ENCODE peak calls at places on chromosomes 12 and 14, in five cellular contexts. One of them, this sample, is unnamed.

GRCh38 chr14:53663709-53664108 is 292.9 kb downstream of the BMP4 start:
- DNase-seq in sigmoid colon: peak; percentile 66
- DNase-seq in lung: no peak
- DNase-seq in IMR-90: peak; percentile 9
- DNase-seq in foreskin keratinocyte: no peak
- DNase-seq in this sample: no peak

GRCh38 chr12:118055865-118056773 is 4.9 kb downstream of the WSB2 start:
- DNase-seq in IMR-90: peak; percentile 36
- DNase-seq in sigmoid colon: no peak
- DNase-seq in lung: no peak
- DNase-seq in foreskin keratinocyte: no peak
- DNase-seq in this sample: no peak

GRCh38 chr12:96425321-96425720 is 25.1 kb upstream of the CDK17 start:
- DNase-seq in sigmoid colon: no peak
- DNase-seq in lung: no peak
- DNase-seq in IMR-90: peak; percentile 97
- DNase-seq in foreskin keratinocyte: peak; percentile 92
- DNase-seq in this sample: peak; percentile 42

GRCh38 chr12:10025236-10025635 is 5.2 kb upstream of the CLEC9A start:
- DNase-seq in IMR-90: no peak
- DNase-seq in lung: no peak
- DNase-seq in sigmoid colon: no peak
- DNase-seq in foreskin keratinocyte: no peak
- DNase-seq in this sample: no peak

GRCh38 chr12:79420146-79420618 is 270.6 kb downstream of the PAWR start:
- DNase-seq in sigmoid colon: no peak
- DNase-seq in foreskin keratinocyte: peak; percentile 82
- DNase-seq in lung: no peak
- DNase-seq in IMR-90: peak; percentile 95
- DNase-seq in this sample: peak; percentile 62

GRCh38 chr12:107515446-107515958 is 170.1 kb upstream of the PWP1 start:
- DNase-seq in IMR-90: peak; percentile 93
- DNase-seq in sigmoid colon: peak; percentile 87
- DNase-seq in foreskin keratinocyte: peak; percentile 99
- DNase-seq in lung: peak; percentile 57
- DNase-seq in this sample: peak; percentile 95

GRCh38 chr14:89680156-89680555 is 263.1 kb upstream of the FOXN3 start:
- DNase-seq in IMR-90: no peak
- DNase-seq in foreskin keratinocyte: peak; percentile 9
- DNase-seq in sigmoid colon: no peak
- DNase-seq in lung: no peak
- DNase-seq in this sample: no peak

GRCh38 chr14:25108959-25109358 is 59.0 kb upstream of the STXBP6 start:
- DNase-seq in foreskin keratinocyte: no peak
- DNase-seq in IMR-90: no peak
- DNase-seq in lung: no peak
- DNase-seq in sigmoid colon: no peak
- DNase-seq in this sample: no peak

GRCh38 chr12:53252349-53252916 is 15.7 kb upstream of the ESPL1 start:
- DNase-seq in IMR-90: no peak
- DNase-seq in sigmoid colon: peak; percentile 71
- DNase-seq in foreskin keratinocyte: no peak
- DNase-seq in lung: peak; percentile 52
- DNase-seq in this sample: peak; percentile 62

GRCh38 chr14:99257673-99258221 is 14.2 kb downstream of the BCL11B start:
- DNase-seq in sigmoid colon: no peak
- DNase-seq in foreskin keratinocyte: no peak
- DNase-seq in lung: no peak
- DNase-seq in IMR-90: no peak
- DNase-seq in this sample: no peak

GRCh38 chr14:99515301-99516155 is 34.3 kb downstream of the CCNK start:
- DNase-seq in IMR-90: no peak
- DNase-seq in sigmoid colon: no peak
- DNase-seq in foreskin keratinocyte: no peak
- DNase-seq in lung: no peak
- DNase-seq in this sample: no peak

GRCh38 chr12:113862570-113863454 is 103.3 kb downstream of the RBM19 start:
- DNase-seq in IMR-90: peak; percentile 94
- DNase-seq in foreskin keratinocyte: peak; percentile 9
- DNase-seq in sigmoid colon: no peak
- DNase-seq in lung: no peak
- DNase-seq in this sample: no peak

GRCh38 chr14:87391066-87391465 is 601.9 kb downstream of the GALC start:
- DNase-seq in lung: no peak
- DNase-seq in IMR-90: no peak
- DNase-seq in foreskin keratinocyte: no peak
- DNase-seq in sigmoid colon: no peak
- DNase-seq in this sample: no peak

GRCh38 chr12:57143454-57143853 is 4.0 kb downstream of the LRP1-AS start:
- DNase-seq in IMR-90: no peak
- DNase-seq in foreskin keratinocyte: no peak
- DNase-seq in sigmoid colon: no peak
- DNase-seq in lung: no peak
- DNase-seq in this sample: no peak

GRCh38 chr12:93699271-93700141 is 22.3 kb downstream of the CRADD start:
- DNase-seq in foreskin keratinocyte: peak; percentile 92
- DNase-seq in lung: no peak
- DNase-seq in sigmoid colon: no peak
- DNase-seq in IMR-90: peak; percentile 93
- DNase-seq in this sample: no peak

GRCh38 chr12:121580959-121581680 is at the start of gene KDM2B:
- DNase-seq in sigmoid colon: peak; percentile 75
- DNase-seq in IMR-90: peak; percentile 67
- DNase-seq in foreskin keratinocyte: peak; percentile 23
- DNase-seq in lung: no peak
- DNase-seq in this sample: no peak

GRCh38 chr12:2794261-2794735 is 472 bp upstream of the FKBP4 start:
- DNase-seq in lung: no peak
- DNase-seq in foreskin keratinocyte: no peak
- DNase-seq in sigmoid colon: no peak
- DNase-seq in IMR-90: no peak
- DNase-seq in this sample: peak; percentile 55

GRCh38 chr12:106840217-106840616 is 65.7 kb downstream of the RIC8B start:
- DNase-seq in foreskin keratinocyte: peak; percentile 2
- DNase-seq in lung: no peak
- DNase-seq in sigmoid colon: no peak
- DNase-seq in IMR-90: peak; percentile 64
- DNase-seq in this sample: no peak

GRCh38 chr14:63542231-63542999 is 762 bp downstream of the PPP2R5E start:
- DNase-seq in lung: peak; percentile 33
- DNase-seq in IMR-90: no peak
- DNase-seq in sigmoid colon: no peak
- DNase-seq in foreskin keratinocyte: peak; percentile 20
- DNase-seq in this sample: peak; percentile 14

GRCh38 chr14:67423424-67423823 is 11.5 kb upstream of the PLEK2 start:
- DNase-seq in lung: no peak
- DNase-seq in sigmoid colon: peak; percentile 21
- DNase-seq in IMR-90: no peak
- DNase-seq in foreskin keratinocyte: no peak
- DNase-seq in this sample: no peak

GRCh38 chr14:58060898-58061297 is 91.1 kb downstream of the ARMH4 start:
- DNase-seq in foreskin keratinocyte: no peak
- DNase-seq in lung: no peak
- DNase-seq in IMR-90: no peak
- DNase-seq in sigmoid colon: no peak
- DNase-seq in this sample: no peak
- TF ChIP-seq CTCF in foreskin keratinocyte: no peak
- TF ChIP-seq CTCF in lung: no peak
- TF ChIP-seq CTCF in IMR-90: no peak
- TF ChIP-seq CTCF in sigmoid colon: no peak
- TF ChIP-seq CTCF in this sample: no peak

GRCh38 chr14:22839159-22839779 is 2.9 kb downstream of the MMP14 start:
- DNase-seq in sigmoid colon: peak; percentile 90
- DNase-seq in lung: no peak
- DNase-seq in IMR-90: peak; percentile 54
- DNase-seq in foreskin keratinocyte: peak; percentile 91
- DNase-seq in this sample: peak; percentile 85

GRCh38 chr14:22841769-22842168 is 5.4 kb downstream of the MMP14 start:
- DNase-seq in foreskin keratinocyte: no peak
- DNase-seq in sigmoid colon: peak; percentile 26
- DNase-seq in lung: no peak
- DNase-seq in IMR-90: no peak
- DNase-seq in this sample: no peak

GRCh38 chr14:22843123-22843925 is 6.9 kb downstream of the MMP14 start:
- DNase-seq in sigmoid colon: peak; percentile 52
- DNase-seq in foreskin keratinocyte: no peak
- DNase-seq in IMR-90: no peak
- DNase-seq in lung: no peak
- DNase-seq in this sample: no peak

GRCh38 chr14:22842211-22843122 is 6.1 kb downstream of the MMP14 start:
- DNase-seq in IMR-90: no peak
- DNase-seq in lung: no peak
- DNase-seq in sigmoid colon: peak; percentile 49
- DNase-seq in foreskin keratinocyte: no peak
- DNase-seq in this sample: no peak

GRCh38 chr14:22841311-22841710 is 4.9 kb downstream of the MMP14 start:
- DNase-seq in foreskin keratinocyte: no peak
- DNase-seq in lung: no peak
- DNase-seq in IMR-90: no peak
- DNase-seq in sigmoid colon: no peak
- DNase-seq in this sample: no peak
- H3K27ac ChIP-seq in foreskin keratinocyte: no peak overlapping the region
- H3K27ac ChIP-seq in lung: no peak overlapping the region
- H3K27ac ChIP-seq in IMR-90: peak overlapping the region; percentile 3
- H3K27ac ChIP-seq in sigmoid colon: peak overlapping the region; percentile 98
- H3K27ac ChIP-seq in this sample: peak overlapping the region; percentile 99

DNA sequence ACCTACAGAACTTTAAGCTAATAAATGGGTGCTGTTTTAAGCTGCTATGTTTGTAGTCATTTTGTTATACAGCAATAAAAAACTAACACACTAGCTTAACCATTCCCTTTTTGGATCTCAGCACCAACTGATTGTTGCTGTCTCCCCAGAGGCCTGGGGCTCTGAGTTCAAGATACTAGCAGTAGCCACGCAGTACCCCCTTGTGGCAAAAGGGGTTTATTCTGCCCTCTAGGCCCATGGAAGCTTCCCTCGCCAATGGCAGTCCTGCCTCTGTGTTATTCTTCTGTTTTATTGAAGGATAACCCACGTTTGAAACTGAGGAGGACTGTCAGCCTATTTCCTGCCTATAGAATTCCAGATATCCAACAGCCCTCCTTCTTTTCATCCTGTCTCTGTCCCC is 455.3 kb upstream of the ATP2B1 start:
- DNase-seq in lung: no peak
- DNase-seq in IMR-90: no peak
- DNase-seq in sigmoid colon: no peak
- DNase-seq in foreskin keratinocyte: no peak
- DNase-seq in this sample: no peak
- TF ChIP-seq CTCF in lung: no peak
- TF ChIP-seq CTCF in IMR-90: peak; percentile 16
- TF ChIP-seq CTCF in sigmoid colon: no peak
- TF ChIP-seq CTCF in foreskin keratinocyte: peak; percentile 32
- TF ChIP-seq CTCF in this sample: no peak

DNA sequence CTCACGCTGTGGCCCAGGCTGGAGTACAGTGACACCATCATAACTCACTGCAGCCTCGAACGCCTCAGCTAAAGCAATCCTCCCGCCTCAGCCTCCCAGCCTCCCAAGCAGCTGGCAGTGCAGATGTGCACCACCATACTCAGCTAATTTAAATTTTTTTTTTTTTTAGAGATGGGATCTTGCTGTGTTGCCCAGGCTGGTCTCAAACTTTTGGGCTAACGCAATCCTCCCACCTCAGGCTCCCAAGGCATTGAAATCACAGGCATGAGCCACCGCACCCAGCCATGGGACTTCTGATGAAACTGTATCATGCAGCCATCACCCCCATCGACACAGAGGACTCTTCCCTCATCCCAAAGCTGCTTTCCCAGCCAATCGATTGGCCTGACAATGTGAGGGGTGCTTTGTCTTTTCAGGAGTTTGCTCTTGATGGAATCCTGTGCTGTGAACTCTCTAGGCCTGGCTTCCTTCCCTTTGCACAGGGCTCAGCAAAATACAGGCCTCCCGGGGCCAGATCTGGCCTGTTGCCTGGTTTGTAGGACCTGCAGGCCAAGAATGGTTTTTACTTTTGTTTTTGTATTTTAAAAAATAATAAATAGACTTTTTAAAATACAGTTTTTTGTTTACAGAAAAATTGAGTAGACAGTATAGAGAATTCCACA is 59.6 kb upstream of the NCOR2 start:
- DNase-seq in foreskin keratinocyte: no peak
- DNase-seq in lung: no peak
- DNase-seq in IMR-90: peak; percentile 43
- DNase-seq in sigmoid colon: peak; percentile 87
- DNase-seq in this sample: no peak
- H3K27ac ChIP-seq in foreskin keratinocyte: no peak overlapping the region
- H3K27ac ChIP-seq in lung: peak overlapping the region; percentile 21
- H3K27ac ChIP-seq in IMR-90: peak overlapping the region; percentile 16
- H3K27ac ChIP-seq in sigmoid colon: peak overlapping the region; percentile 71
- H3K27ac ChIP-seq in this sample: peak overlapping the region; percentile 98

DNA sequence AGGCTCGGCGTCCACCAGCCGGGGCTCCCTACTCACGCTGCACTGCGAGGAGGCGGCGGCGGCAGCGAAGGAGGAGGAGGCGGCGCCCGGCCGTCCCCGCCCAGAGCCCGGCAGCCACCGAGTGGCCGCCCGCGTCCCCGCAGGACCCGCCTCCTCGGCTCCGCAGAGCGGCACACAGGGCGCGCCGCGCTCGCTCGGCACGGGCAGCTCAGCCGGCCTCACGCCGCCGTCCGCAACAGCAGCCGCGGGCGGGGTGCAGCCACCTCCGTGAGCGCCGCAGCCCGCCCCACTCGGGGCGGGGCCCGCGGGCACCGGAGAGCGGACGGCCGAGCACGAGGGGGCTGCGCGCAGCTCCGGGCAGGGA is at the start of gene ATP2B1:
- DNase-seq in IMR-90: peak; percentile 83
- DNase-seq in lung: peak; percentile 85
- DNase-seq in sigmoid colon: peak; percentile 94
- DNase-seq in foreskin keratinocyte: peak; percentile 75
- DNase-seq in this sample: peak; percentile 74
- TF ChIP-seq CTCF in IMR-90: peak; percentile 30
- TF ChIP-seq CTCF in lung: no peak
- TF ChIP-seq CTCF in sigmoid colon: no peak
- TF ChIP-seq CTCF in foreskin keratinocyte: peak; percentile 59
- TF ChIP-seq CTCF in this sample: no peak

GRCh38 chr12:77392467-77392866 is 327.1 kb upstream of the E2F7 start:
- DNase-seq in foreskin keratinocyte: no peak
- DNase-seq in sigmoid colon: no peak
- DNase-seq in lung: no peak
- DNase-seq in IMR-90: no peak
- DNase-seq in this sample: no peak
- H3K27ac ChIP-seq in foreskin keratinocyte: no peak overlapping the region
- H3K27ac ChIP-seq in sigmoid colon: no peak overlapping the region
- H3K27ac ChIP-seq in lung: no peak overlapping the region
- H3K27ac ChIP-seq in IMR-90: no peak overlapping the region
- H3K27ac ChIP-seq in this sample: no peak overlapping the region

GRCh38 chr12:40970320-40970907 is 217.7 kb upstream of the PDZRN4 start:
- DNase-seq in foreskin keratinocyte: no peak
- DNase-seq in lung: no peak
- DNase-seq in IMR-90: no peak
- DNase-seq in sigmoid colon: no peak
- DNase-seq in this sample: no peak
- TF ChIP-seq CTCF in foreskin keratinocyte: peak; percentile 53
- TF ChIP-seq CTCF in lung: no peak
- TF ChIP-seq CTCF in IMR-90: peak; percentile 7
- TF ChIP-seq CTCF in sigmoid colon: no peak
- TF ChIP-seq CTCF in this sample: peak; percentile 9